ENCODE peak calls at places on chromosome 5, in six cellular contexts. T is spleen, C is transverse colon, Z is colonic mucosa, D is uterus, B is mesendoderm. Y is an unnamed sample.

GRCh38 chr5:150801117-150801927 is 22.8 kb downstream of the SMIM3 start:
- DNase-seq in T (no peak), C (peak; percentile 21), Z (peak; percentile 37), D (no peak), B (peak; percentile 90), Y (peak; percentile 51)

GRCh38 chr5:8730194-8730593 is 815.7 kb downstream of the SEMA5A start:
- DNase-seq in T (no peak), C (no peak), Z (no peak), D (no peak), B (no peak), Y (no peak)

GRCh38 chr5:24788829-24789509 is 144.2 kb upstream of the CDH10 start:
- DNase-seq in T (no peak), C (no peak), Z (no peak), D (no peak), B (peak; percentile 11), Y (no peak)

GRCh38 chr5:10493884-10494283 is 52.2 kb downstream of the ROPN1L start:
- DNase-seq in T (no peak), C (no peak), Z (no peak), D (no peak), B (no peak), Y (no peak)

GRCh38 chr5:113387844-113388243 is 46.9 kb downstream of the TSSK1B start:
- DNase-seq in T (no peak), C (no peak), Z (no peak), D (no peak), B (no peak), Y (no peak)

GRCh38 chr5:39249560-39250274 is 30.4 kb upstream of the FYB1 start:
- DNase-seq in T (no peak), C (no peak), Z (no peak), D (no peak), B (no peak), Y (no peak)

GRCh38 chr5:131221888-131222287 is 42.0 kb upstream of the CDC42SE2 start:
- DNase-seq in T (no peak), C (no peak), Z (no peak), D (no peak), B (no peak), Y (no peak)

GRCh38 chr5:133059621-133060020 is 7.8 kb downstream of the HSPA4 start:
- DNase-seq in T (no peak), C (no peak), Z (no peak), D (no peak), B (no peak), Y (no peak)

GRCh38 chr5:3609120-3609681 is 13.6 kb downstream of the IRX1 start:
- DNase-seq in T (peak; percentile 35), C (no peak), Z (no peak), D (no peak), B (no peak), Y (no peak)

GRCh38 chr5:35860686-35861085 is 4.0 kb downstream of the IL7R start:
- DNase-seq in T (no peak), C (no peak), Z (no peak), D (no peak), B (no peak), Y (no peak)

GRCh38 chr5:65708140-65708539 is 13.8 kb downstream of the SGTB start:
- DNase-seq in T (no peak), C (no peak), Z (no peak), D (no peak), B (no peak), Y (no peak)

GRCh38 chr5:1784197-1785050 is 15.2 kb downstream of the MRPL36 start:
- DNase-seq in T (peak; percentile 64), C (no peak), Z (no peak), D (no peak), B (no peak), Y (no peak)

GRCh38 chr5:56829137-56829536 is 13.8 kb downstream of the MAP3K1 start:
- DNase-seq in T (peak; percentile 67), C (peak; percentile 48), Z (no peak), D (no peak), B (no peak), Y (no peak)

GRCh38 chr5:67050125-67050524 is 146.5 kb downstream of the CD180 start:
- DNase-seq in T (no peak), C (peak; percentile 39), Z (peak; percentile 57), D (no peak), B (no peak), Y (peak; percentile 74)

GRCh38 chr5:76367623-76368366 is 35.3 kb upstream of the IQGAP2 start:
- DNase-seq in T (no peak), C (no peak), Z (no peak), D (no peak), B (peak; percentile 83), Y (no peak)

GRCh38 chr5:135108569-135108968 is 74.5 kb upstream of the PITX1 start:
- DNase-seq in T (no peak), C (no peak), Z (no peak), D (no peak), B (no peak), Y (no peak)

GRCh38 chr5:159184236-159184635 is 25.1 kb downstream of the RNF145 start:
- DNase-seq in T (no peak), C (no peak), Z (no peak), D (no peak), B (no peak), Y (no peak)

GRCh38 chr5:159183247-159183646 is 26.1 kb downstream of the RNF145 start:
- DNase-seq in T (no peak), C (no peak), Z (no peak), D (no peak), B (no peak), Y (no peak)

GRCh38 chr5:159185773-159186172 is 23.6 kb downstream of the RNF145 start:
- DNase-seq in T (no peak), C (no peak), Z (no peak), D (no peak), B (no peak), Y (no peak)

GRCh38 chr5:159186319-159186718 is 23.0 kb downstream of the RNF145 start:
- DNase-seq in T (no peak), C (no peak), Z (no peak), D (no peak), B (no peak), Y (no peak)

DNA sequence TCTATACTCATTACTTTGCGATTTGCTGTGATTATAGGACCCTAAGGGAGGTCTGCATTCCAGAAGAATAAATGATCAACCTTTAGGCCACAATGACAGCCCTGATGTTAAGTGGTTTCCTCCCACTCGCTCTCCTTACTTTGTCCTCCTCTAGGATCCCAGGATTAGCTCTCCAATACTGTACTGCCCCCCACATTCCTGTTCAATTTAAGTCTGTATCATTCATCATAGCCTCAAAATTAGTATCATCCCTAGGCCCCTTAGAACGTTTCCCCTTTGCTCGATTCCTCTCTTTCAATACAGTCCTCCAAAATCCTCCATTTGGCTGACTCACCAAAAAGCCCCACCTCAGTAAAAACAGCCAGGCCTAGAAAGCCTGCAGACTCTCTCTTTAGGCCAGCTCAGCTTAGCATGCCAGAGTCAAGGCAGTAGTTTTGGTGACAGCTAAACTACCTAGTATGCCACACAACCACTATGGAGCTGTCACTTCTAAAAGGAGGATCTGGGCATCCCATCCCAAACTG is 24.4 kb downstream of the RNF145 start:
- DNase-seq in T (no peak), C (no peak), Z (no peak), D (no peak), B (peak; percentile 78), Y (no peak)
- H3K4me1 ChIP-seq in T (peaks cover 28% of the 10 kb centered on the region), C (peaks cover 16% of the 10 kb centered on the region), Z (no peaks in the 10 kb centered on the region), D (no peaks in the 10 kb centered on the region), B (peaks cover 2% of the 10 kb centered on the region), Y (peaks cover 6% of the 10 kb centered on the region)

DNA sequence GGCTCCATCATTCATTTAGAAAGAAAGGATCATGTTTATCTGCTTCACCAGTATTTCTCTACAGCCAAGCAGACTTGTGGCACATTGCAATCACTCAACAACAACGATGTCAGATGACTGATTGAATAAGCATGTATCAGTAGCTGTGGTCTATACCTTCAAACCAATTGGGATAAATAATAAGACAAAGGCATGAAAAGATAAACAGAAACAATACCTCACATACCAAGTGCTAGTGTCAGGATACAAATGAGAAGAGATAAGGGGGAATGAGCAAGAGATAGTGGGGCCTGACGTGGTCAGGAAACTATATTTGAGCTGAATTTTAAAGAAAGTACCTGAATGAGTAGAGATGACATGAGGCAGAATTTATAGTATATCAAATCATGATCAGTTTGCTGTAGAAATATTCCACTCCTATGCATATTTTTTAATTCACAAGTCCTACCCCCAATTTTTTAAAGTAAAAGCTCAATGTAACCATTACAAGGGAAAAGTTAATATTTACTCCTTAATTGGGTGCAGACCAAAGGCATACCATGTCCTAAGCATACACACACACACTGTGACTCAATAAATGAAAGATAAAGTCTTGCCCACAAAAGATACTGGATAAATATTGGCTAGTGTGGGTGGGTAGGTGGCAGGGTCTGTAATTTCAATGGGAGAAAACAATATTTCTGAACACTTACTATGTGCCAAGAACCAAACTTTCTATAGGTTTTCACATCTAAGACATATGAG is 284.5 kb downstream of the SPOCK1 start:
- DNase-seq in T (no peak), C (no peak), Z (no peak), D (no peak), B (peak; percentile 66), Y (no peak)
- H3K4me1 ChIP-seq in T (no peaks in the 10 kb centered on the region), C (no peaks in the 10 kb centered on the region), Z (no peaks in the 10 kb centered on the region), D (no peaks in the 10 kb centered on the region), B (no peaks in the 10 kb centered on the region), Y (no peaks in the 10 kb centered on the region)

GRCh38 chr5:147453901-147454814 is 55.7 kb downstream of the DPYSL3 start:
- DNase-seq in T (peak; percentile 91), C (peak; percentile 84), Z (peak; percentile 87), D (peak; percentile 91), B (peak; percentile 95), Y (peak; percentile 67)

GRCh38 chr5:147448766-147449165 is 61.1 kb downstream of the DPYSL3 start:
- DNase-seq in T (no peak), C (no peak), Z (no peak), D (no peak), B (no peak), Y (no peak)

GRCh38 chr5:147452137-147452838 is 57.6 kb downstream of the DPYSL3 start:
- DNase-seq in T (peak; percentile 68), C (no peak), Z (no peak), D (peak; percentile 30), B (peak; percentile 75), Y (no peak)

GRCh38 chr5:147451125-147451524 is 58.7 kb downstream of the DPYSL3 start:
- DNase-seq in T (no peak), C (no peak), Z (no peak), D (no peak), B (peak; percentile 24), Y (no peak)

DNA sequence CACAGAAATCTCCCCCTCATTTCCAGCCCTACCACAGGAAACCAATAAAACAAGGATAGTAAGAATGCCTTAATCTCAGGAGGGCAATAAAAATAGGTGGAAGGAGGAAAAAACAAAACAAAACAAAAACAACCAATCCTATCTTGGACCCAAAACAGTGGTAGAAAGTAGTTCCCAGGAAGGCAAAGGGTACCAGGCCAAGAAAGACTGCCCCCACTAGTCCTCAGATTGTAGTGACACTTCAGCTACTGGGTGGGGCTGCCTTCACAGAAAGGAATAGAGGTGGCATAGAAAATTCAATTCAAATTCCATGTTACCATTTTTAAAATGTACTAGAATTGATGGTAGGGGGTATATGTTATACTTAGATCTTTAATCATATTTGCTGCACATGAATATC is 59.3 kb downstream of the DPYSL3 start:
- DNase-seq in T (no peak), C (no peak), Z (no peak), D (no peak), B (peak; percentile 39), Y (no peak)
- H3K4me1 ChIP-seq in T (peaks cover 10% of the 10 kb centered on the region), C (peaks cover 37% of the 10 kb centered on the region), Z (no peaks in the 10 kb centered on the region), D (no peaks in the 10 kb centered on the region), B (peaks cover 9% of the 10 kb centered on the region), Y (no peaks in the 10 kb centered on the region)

DNA sequence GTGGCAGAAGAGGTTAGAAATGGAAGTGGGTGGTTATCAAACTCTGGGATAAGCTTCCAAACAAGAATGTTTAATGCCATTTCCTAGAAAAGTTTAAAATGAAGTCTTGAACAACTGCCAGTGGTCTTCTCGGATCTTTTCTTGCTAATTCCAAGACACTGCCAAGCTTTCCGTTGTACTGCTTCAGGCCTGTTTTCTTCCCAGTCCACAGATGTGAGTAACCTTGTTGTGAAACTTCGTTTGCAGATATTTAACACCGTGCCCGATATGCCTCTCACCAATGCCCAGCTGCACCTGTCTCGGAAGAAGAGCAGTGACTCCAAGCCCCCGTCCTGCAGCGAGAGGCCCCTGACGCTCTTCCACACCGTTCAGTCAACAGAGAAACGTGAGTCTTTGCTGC is 269.8 kb downstream of the NR3C1 start:
- DNase-seq in T (no peak), C (no peak), Z (no peak), D (no peak), B (no peak), Y (no peak)
- H3K4me1 ChIP-seq in T (no peaks in the 10 kb centered on the region), C (no peaks in the 10 kb centered on the region), Z (peaks cover 1% of the 10 kb centered on the region), D (no peaks in the 10 kb centered on the region), B (no peaks in the 10 kb centered on the region), Y (peaks cover 4% of the 10 kb centered on the region)